ENCODE peak calls at places on chromosomes 12 and 14, in nine cellular contexts. S, C, M, A, F, D, Q, K and Z are unnamed samples.

GRCh38 chr12:39722511-39722910 is 102.9 kb upstream of the ABCD2 start:
- DNase-seq in F (no peak), S (no peak), C (no peak), K (no peak), M (no peak), Q (no peak), D (no peak), A (no peak), Z (no peak)

GRCh38 chr12:83143937-83144336 is 457.2 kb downstream of the TMTC2 start:
- DNase-seq in S (no peak), C (no peak), M (no peak), A (no peak), Q (no peak), D (no peak), K (no peak), F (peak), Z (no peak)

GRCh38 chr12:13390921-13391320 is 194.4 kb downstream of the EMP1 start:
- DNase-seq in F (no peak), A (no peak), K (no peak), S (no peak), M (no peak), Q (no peak), C (no peak), D (no peak), Z (no peak)

GRCh38 chr12:120228041-120228290 is 27.1 kb upstream of the RPLP0 start:
- DNase-seq in Q (no peak), M (no peak), F (no peak), D (no peak), C (no peak), S (no peak), A (no peak), K (no peak), Z (no peak)

GRCh38 chr12:14567311-14568195 is at the start of gene PLBD1:
- DNase-seq in S (peak), D (peak), A (peak), K (peak), F (peak), Q (no peak), C (peak), M (no peak), Z (peak)

GRCh38 chr14:22449612-22449930 is 139.5 kb downstream of the DAD1 start:
- DNase-seq in Q (no peak), C (no peak), F (no peak), K (no peak), S (no peak), M (no peak), D (no peak), A (no peak), Z (no peak)

GRCh38 chr14:31110872-31111271 is 84.7 kb upstream of the STRN3 start:
- DNase-seq in Q (no peak), M (no peak), D (no peak), A (no peak), K (no peak), S (no peak), C (no peak), F (no peak), Z (peak)

GRCh38 chr12:21323736-21324135 is 11.0 kb downstream of the SLCO1A2 start:
- DNase-seq in A (no peak), F (no peak), C (no peak), D (no peak), M (no peak), S (no peak), Q (no peak), K (no peak), Z (no peak)

GRCh38 chr14:76371066-76371465 is 4.9 kb upstream of the ESRRB start:
- DNase-seq in K (no peak), Q (no peak), F (no peak), D (no peak), M (no peak), A (no peak), C (no peak), S (no peak), Z (no peak)

GRCh38 chr12:42364692-42365091 is 38.7 kb downstream of the PPHLN1 start:
- DNase-seq in A (peak), Q (no peak), M (no peak), D (no peak), C (no peak), K (no peak), S (no peak), F (no peak), Z (no peak)

GRCh38 chr12:70196732-70197361 is 46.4 kb upstream of the CNOT2 start:
- DNase-seq in A (peak), Q (no peak), S (peak), F (no peak), K (no peak), C (no peak), D (no peak), M (no peak), Z (peak)

GRCh38 chr14:54785111-54785777 is 117.4 kb downstream of the GCH1 start:
- DNase-seq in S (no peak), C (no peak), K (peak), F (no peak), D (peak), A (no peak), Q (no peak), M (no peak), Z (no peak)

GRCh38 chr14:22766457-22767322 is at the start of gene OXA1L:
- DNase-seq in K (peak), M (peak), S (peak), Q (peak), D (peak), C (peak), A (peak), F (peak), Z (peak)

GRCh38 chr12:59624732-59625455 is 29.1 kb downstream of the SLC16A7 start:
- DNase-seq in Q (no peak), D (no peak), S (no peak), K (no peak), C (no peak), F (no peak), A (peak), M (no peak), Z (no peak)

GRCh38 chr12:31906581-31907286 is 52.5 kb upstream of the RESF1 start:
- DNase-seq in C (no peak), D (no peak), A (no peak), F (no peak), K (no peak), S (no peak), M (no peak), Q (no peak), Z (no peak)

GRCh38 chr12:121288158-121288848 is 8.2 kb downstream of the CAMKK2 start:
- DNase-seq in D (no peak), K (no peak), M (no peak), Q (no peak), F (no peak), S (no peak), C (no peak), A (no peak), Z (no peak)

GRCh38 chr14:102927878-102928411 is 5.5 kb downstream of the AMN start:
- DNase-seq in A (peak), M (no peak), K (no peak), C (no peak), F (no peak), S (peak), Q (no peak), D (no peak), Z (no peak)